ENCODE peak calls at places on chromosomes 13 and 19, in nine cellular contexts. Z is NCI-H526; N is effector CD4-positive, alpha-beta T cell; U is fibroblast of mammary gland; R is GM04503; Y is stimulated activated CD4-positive, alpha-beta T cell treated with anti-CD3 and anti-CD28 coated beads, Interleukin-1b, Interleukin-23, amount 100 ng/mL, for 48 hours; L is fibroblast of the aortic adventitia; M is lower leg skin; K is activated T-cell treated with anti-CD3 and anti-CD28 coated beads for 1 hour. W is an unnamed sample.

GRCh38 chr19:16896913-16897571 is 8.2 kb downstream of the F2RL3 start:
- DNase-seq in N (peak; percentile 28), K (peak; percentile 51), M (peak; percentile 95), Y (peak; percentile 69), L (peak; percentile 92), U (peak; percentile 92), R (peak; percentile 49), Z (no peak), W (peak; percentile 96)

GRCh38 chr19:33622505-33622808 is 704 bp downstream of the CHST8 start:
- DNase-seq in Z (no peak), L (no peak), N (no peak), M (no peak), R (no peak), U (no peak), Y (no peak), K (no peak), W (no peak)

GRCh38 chr13:35566340-35566739 is 89.9 kb upstream of the MAB21L1 start:
- DNase-seq in Y (no peak), K (no peak), N (no peak), L (no peak), M (no peak), Z (no peak), U (peak; percentile 5), R (no peak), W (no peak)

GRCh38 chr19:48950159-48950558 is 4.5 kb upstream of the BAX start:
- DNase-seq in U (no peak), N (no peak), M (no peak), R (no peak), Y (no peak), L (no peak), K (no peak), Z (no peak), W (no peak)

GRCh38 chr19:17103177-17103576 is 27.6 kb downstream of the MYO9B start:
- DNase-seq in Y (no peak), K (no peak), U (peak; percentile 63), R (no peak), N (no peak), M (no peak), Z (no peak), L (peak; percentile 47), W (no peak)

GRCh38 chr13:79043208-79043607 is 362.8 kb downstream of the RBM26 start:
- DNase-seq in L (no peak), N (no peak), U (no peak), M (no peak), R (no peak), K (no peak), Y (no peak), Z (no peak), W (no peak)

GRCh38 chr19:13029893-13030292 is 34.6 kb downstream of the NFIX start:
- DNase-seq in U (no peak), R (no peak), N (no peak), Y (no peak), M (no peak), Z (no peak), L (peak; percentile 50), K (no peak), W (no peak)

GRCh38 chr13:95005300-95005699 is 293.0 kb upstream of the SOX21 start:
- DNase-seq in N (no peak), Z (no peak), M (no peak), K (no peak), L (no peak), U (no peak), Y (no peak), R (no peak), W (no peak)

GRCh38 chr13:26412263-26412662 is 145.2 kb upstream of the WASF3 start:
- DNase-seq in U (no peak), Y (no peak), R (no peak), K (no peak), M (no peak), Z (no peak), N (no peak), L (no peak), W (no peak)

GRCh38 chr13:93183302-93183701 is 43.3 kb upstream of the GPC6 start:
- DNase-seq in U (no peak), Z (no peak), N (no peak), K (no peak), R (no peak), L (no peak), M (no peak), Y (no peak), W (no peak)

GRCh38 chr19:58326501-58326913 is 287 bp upstream of the ZSCAN22 start:
- DNase-seq in N (no peak), L (no peak), U (no peak), Z (no peak), M (no peak), Y (no peak), R (no peak), K (no peak), W (no peak)

GRCh38 chr19:30719189-30719990 is 347.2 kb downstream of the ZNF536 start:
- DNase-seq in L (peak; percentile 28), U (peak; percentile 6), Y (no peak), M (no peak), N (no peak), K (no peak), R (no peak), Z (no peak), W (peak; percentile 74)

GRCh38 chr13:112814905-112815585 is 125.2 kb downstream of the ATP11A start:
- DNase-seq in N (no peak), Z (no peak), R (no peak), L (peak; percentile 22), K (no peak), M (no peak), U (no peak), Y (no peak), W (no peak)

GRCh38 chr13:74015137-74015536 is 119.1 kb downstream of the KLF12 start:
- DNase-seq in K (no peak), N (no peak), R (no peak), L (peak; percentile 8), M (no peak), U (peak; percentile 35), Y (no peak), Z (no peak), W (no peak)

GRCh38 chr19:49188626-49189200 is 31.1 kb downstream of the TRPM4 start:
- DNase-seq in K (no peak), N (no peak), R (no peak), U (no peak), L (no peak), M (no peak), Z (no peak), Y (no peak), W (no peak)

GRCh38 chr19:39671739-39672363 is 16.1 kb downstream of the LGALS16 start:
- DNase-seq in M (no peak), N (peak; percentile 37), Y (peak; percentile 34), R (no peak), L (peak; percentile 66), U (peak; percentile 50), K (no peak), Z (peak; percentile 73), W (peak; percentile 70)

W was measured in hepatocyte.